ENCODE peak calls at places on chromosome X, in six cellular contexts. C is SK-N-SH, X is upper lobe of left lung, D is transverse colon, S is sigmoid colon, Y is suprapubic skin. U is an unnamed sample.

GRCh38 chrX:72125331-72126047 is 6.2 kb downstream of the RTL5 start:
- DNase-seq in D (no peak), X (no peak), S (no peak), Y (no peak), C (no peak), U (no peak)

GRCh38 chrX:10415704-10416001 is 204.7 kb downstream of the MID1 start:
- DNase-seq in Y (no peak), S (no peak), C (no peak), X (no peak), D (no peak), U (no peak)

GRCh38 chrX:23797371-23798128 is 14.6 kb downstream of the SAT1 start:
- DNase-seq in Y (no peak), X (no peak), D (no peak), S (no peak), C (no peak), U (no peak)

GRCh38 chrX:88202149-88202548 is 544.9 kb upstream of the CPXCR1 start:
- DNase-seq in X (no peak), Y (no peak), D (no peak), S (no peak), C (no peak), U (no peak)

GRCh38 chrX:10620121-10620699 is at the start of gene MID1:
- DNase-seq in X (peak; percentile 84), Y (peak; percentile 75), S (peak; percentile 90), D (peak; percentile 68), C (peak; percentile 78), U (peak; percentile 59)

GRCh38 chrX:70436380-70436779 is 8.3 kb upstream of the DLG3 start:
- DNase-seq in D (no peak), X (no peak), C (peak; percentile 37), S (no peak), Y (no peak), U (no peak)

GRCh38 chrX:140713174-140713539 is 3.6 kb downstream of the LINC00632 start:
- DNase-seq in X (no peak), S (no peak), Y (no peak), D (no peak), C (no peak), U (no peak)

GRCh38 chrX:118049713-118050112 is 66.9 kb downstream of the KLHL13 start:
- DNase-seq in X (no peak), C (no peak), D (no peak), Y (no peak), S (no peak), U (no peak)

GRCh38 chrX:85051627-85052026 is 48.0 kb downstream of the APOOL start:
- DNase-seq in S (no peak), Y (no peak), C (no peak), X (no peak), D (no peak), U (no peak)

GRCh38 chrX:77595848-77596247 is 148.7 kb downstream of the FGF16 start:
- DNase-seq in Y (no peak), X (no peak), C (no peak), S (no peak), D (no peak), U (no peak)

GRCh38 chrX:2693526-2694002 is 2.5 kb downstream of the CD99 start:
- DNase-seq in D (no peak), Y (no peak), S (no peak), C (no peak), X (no peak), U (no peak)

GRCh38 chrX:77514177-77514576 is 67.0 kb downstream of the FGF16 start:
- DNase-seq in X (no peak), D (no peak), S (no peak), C (no peak), Y (no peak), U (no peak)

GRCh38 chrX:109890910-109891502 is 111.9 kb upstream of the TMEM164 start:
- DNase-seq in D (peak; percentile 49), C (peak; percentile 65), X (no peak), Y (no peak), S (peak; percentile 70), U (no peak)

GRCh38 chrX:69095260-69095659 is 70.0 kb downstream of the PJA1 start:
- DNase-seq in Y (no peak), D (no peak), C (no peak), X (no peak), S (no peak), U (no peak)

GRCh38 chrX:48956728-48957414 is 536 bp downstream of the OTUD5 start:
- DNase-seq in Y (peak; percentile 74), C (no peak), X (peak; percentile 87), D (peak; percentile 47), S (no peak), U (no peak)

GRCh38 chrX:135308345-135308855 is 880 bp upstream of the ETDC start:
- DNase-seq in C (no peak), S (no peak), Y (no peak), D (no peak), X (no peak), U (no peak)

GRCh38 chrX:68183612-68184214 is 249.6 kb downstream of the OPHN1 start:
- DNase-seq in D (no peak), S (no peak), X (no peak), C (peak; percentile 9), Y (no peak), U (no peak)

GRCh38 chrX:3990569-3990968 is 277.1 kb upstream of the PRKX start:
- DNase-seq in S (no peak), D (no peak), Y (no peak), C (no peak), X (no peak), U (no peak)

GRCh38 chrX:21758488-21758887 is 572 bp upstream of the SMPX start:
- DNase-seq in D (no peak), X (no peak), S (no peak), Y (no peak), C (no peak), U (no peak)

GRCh38 chrX:107454302-107454701 is 4.8 kb downstream of the FRMPD3 start:
- DNase-seq in Y (no peak), S (no peak), X (no peak), C (no peak), D (no peak), U (no peak)

GRCh38 chrX:1486177-1486576 is 33.5 kb upstream of the ASMTL start:
- DNase-seq in C (no peak), X (no peak), Y (peak; percentile 5), S (peak; percentile 19), D (no peak), U (no peak)

GRCh38 chrX:155094468-155095061 is 23.3 kb downstream of the BRCC3 start:
- DNase-seq in D (no peak), S (no peak), X (no peak), C (peak; percentile 57), Y (no peak), U (no peak)

GRCh38 chrX:44580466-44580865 is 37.8 kb upstream of the FUNDC1 start:
- DNase-seq in D (no peak), C (no peak), S (no peak), X (no peak), Y (no peak), U (no peak)

GRCh38 chrX:110268875-110269274 is 49.0 kb downstream of the AMMECR1 start:
- DNase-seq in C (peak; percentile 1), X (no peak), D (no peak), S (no peak), Y (no peak), U (no peak)

GRCh38 chrX:6683353-6683752 is 148.4 kb upstream of the VCX3A start:
- DNase-seq in X (no peak), D (no peak), S (no peak), C (no peak), Y (no peak), U (no peak)

DNA sequence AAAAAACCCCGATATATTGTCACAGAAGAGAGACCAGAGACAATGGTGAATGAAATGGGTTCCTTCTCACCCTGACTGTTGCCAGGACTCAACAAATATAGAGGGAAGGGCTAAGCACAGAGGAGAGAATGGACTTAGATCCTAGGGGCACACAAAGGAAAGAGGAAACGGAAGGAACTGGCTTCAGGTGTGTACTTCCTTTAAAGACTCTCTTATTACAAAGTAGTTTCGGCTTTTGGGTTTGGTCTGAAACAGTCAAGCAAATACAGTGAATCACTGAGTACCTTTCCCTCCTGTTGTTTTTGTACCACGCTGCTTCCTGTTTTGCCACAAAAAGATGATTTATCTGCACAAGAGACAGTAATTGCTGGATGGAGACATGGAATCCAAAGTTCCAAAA is 46.1 kb upstream of the S100G start:
- DNase-seq in Y (no peak), X (no peak), S (no peak), D (no peak), C (no peak), U (no peak)
- H3K27ac ChIP-seq in Y (no peak overlapping the region), X (no peak overlapping the region), S (no peak overlapping the region), D (no peak overlapping the region), C (peak overlapping the region; percentile 54), U (no peak overlapping the region)

GRCh38 chrX:36849407-36849806 is 158.8 kb upstream of the FAM47C start:
- DNase-seq in Y (no peak), S (no peak), D (no peak), X (no peak), C (no peak), U (no peak)
- TF ChIP-seq EP300 in Y (no peak), S (no peak), D (no peak), X (no peak), C (no peak), U (no peak)

DNA sequence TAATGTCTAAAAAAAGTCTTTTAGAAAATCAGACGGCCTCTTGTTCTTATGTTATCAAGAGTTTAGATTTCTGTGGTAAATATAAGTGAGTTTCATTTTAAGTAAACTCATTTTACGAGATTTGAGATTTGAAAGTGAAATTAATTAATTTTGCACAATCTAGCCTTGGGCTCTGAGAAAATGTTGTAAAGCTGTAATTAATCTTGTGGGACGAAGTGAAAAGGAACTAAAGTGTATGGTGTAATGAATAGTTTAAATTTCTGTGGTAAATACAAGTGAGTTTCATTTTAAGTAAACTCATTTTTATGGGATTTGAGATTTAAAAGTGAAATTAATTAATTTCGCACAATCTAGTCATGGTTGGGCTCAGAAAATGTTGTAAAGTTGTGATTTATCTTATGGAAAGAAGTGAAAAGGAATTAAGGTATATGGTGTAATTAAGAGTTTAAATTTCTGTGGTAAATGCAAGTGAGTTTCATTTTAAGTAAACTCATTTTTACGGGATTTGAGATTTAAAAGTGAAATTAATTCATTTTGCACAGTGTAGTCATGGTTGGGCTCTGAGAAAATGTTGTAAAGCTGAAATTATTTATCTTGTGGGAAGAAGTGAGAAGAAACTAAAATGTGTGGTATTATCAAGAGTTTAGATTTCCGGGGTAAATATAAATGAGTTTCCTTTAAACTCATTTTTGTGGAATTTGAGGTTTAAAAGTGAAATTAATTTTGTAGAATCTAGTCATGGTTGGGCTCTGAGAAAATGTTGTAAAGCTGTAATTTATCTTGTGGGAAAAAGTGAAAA is 1.6 kb downstream of the SCML1 start:
- DNase-seq in X (no peak), C (no peak), Y (no peak), D (no peak), S (no peak), U (no peak)
- H3K27ac ChIP-seq in X (peak overlapping the region; percentile 93), C (peak overlapping the region; percentile 84), Y (no peak overlapping the region), D (peak overlapping the region; percentile 91), S (peak overlapping the region; percentile 92), U (peak overlapping the region; percentile 79)

DNA sequence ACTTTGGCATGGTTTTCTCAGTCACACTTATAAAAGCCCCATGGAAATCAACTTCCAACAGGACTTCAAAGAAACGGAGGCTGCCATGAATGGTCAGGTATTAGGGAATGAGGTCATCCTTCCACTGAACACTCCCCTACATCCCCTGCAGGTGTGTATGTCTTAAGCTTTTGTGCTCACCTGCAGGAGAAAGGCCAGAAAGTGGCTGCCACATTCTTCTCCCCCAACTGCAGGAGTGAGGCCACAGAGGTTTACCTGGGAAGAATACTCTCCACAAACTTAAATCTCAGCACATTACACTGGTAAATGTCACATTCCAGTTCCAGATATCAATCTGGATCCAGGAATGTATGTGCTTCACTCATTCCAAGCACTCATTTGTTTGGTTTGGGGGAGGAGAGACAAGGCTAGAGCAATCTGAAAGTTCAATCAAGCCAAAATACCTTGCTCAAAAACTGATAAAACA is 15.5 kb downstream of the FAM9C start:
- DNase-seq in X (no peak), D (no peak), Y (no peak), S (no peak), C (no peak), U (no peak)
- TF ChIP-seq EP300 in X (no peak), D (no peak), Y (no peak), S (no peak), C (no peak), U (no peak)